ENCODE peak calls at places on chromosomes 2 and 18, in four cellular contexts. One of them, this sample, is unnamed. For H3K4me1, the result is how much of the 10 kb centered on the place peaks cover.

GRCh38 chr2:127763776-127764175 is 47.2 kb downstream of the WDR33 start:
- DNase-seq in IMR-90: peak
- DNase-seq in H1: no peak
- DNase-seq in H9: no peak
- DNase-seq in this sample: no peak

GRCh38 chr2:64792310-64792709 is 138.6 kb upstream of the SERTAD2 start:
- DNase-seq in IMR-90: peak
- DNase-seq in H1: no peak
- DNase-seq in H9: no peak
- DNase-seq in this sample: no peak

GRCh38 chr2:65545818-65546217 is 113.4 kb upstream of the SPRED2 start:
- DNase-seq in IMR-90: peak
- DNase-seq in H1: no peak
- DNase-seq in H9: no peak
- DNase-seq in this sample: peak

GRCh38 chr18:6413554-6414117 is 1.1 kb downstream of the L3MBTL4 start:
- DNase-seq in IMR-90: no peak
- DNase-seq in H1: no peak
- DNase-seq in H9: no peak
- DNase-seq in this sample: peak

GRCh38 chr2:217331577-217332139 is 471.8 kb upstream of the TNP1 start:
- DNase-seq in IMR-90: peak
- DNase-seq in H1: no peak
- DNase-seq in H9: peak
- DNase-seq in this sample: peak

GRCh38 chr2:219247678-219248642 is 2.7 kb downstream of the STK16 start:
- DNase-seq in IMR-90: no peak
- DNase-seq in H1: no peak
- DNase-seq in H9: no peak
- DNase-seq in this sample: peak

GRCh38 chr18:56286775-56287174 is 351.6 kb downstream of the TXNL1 start:
- DNase-seq in IMR-90: peak
- DNase-seq in H1: no peak
- DNase-seq in H9: no peak
- DNase-seq in this sample: no peak

GRCh38 chr2:88235987-88236386 is 65.8 kb downstream of the THNSL2 start:
- DNase-seq in IMR-90: no peak
- DNase-seq in H1: no peak
- DNase-seq in H9: no peak
- DNase-seq in this sample: no peak

GRCh38 chr2:69466728-69467127 is 29.5 kb upstream of the NFU1 start:
- DNase-seq in IMR-90: peak
- DNase-seq in H1: no peak
- DNase-seq in H9: no peak
- DNase-seq in this sample: no peak

GRCh38 chr2:8371653-8372052 is 310.2 kb upstream of the ID2 start:
- DNase-seq in IMR-90: no peak
- DNase-seq in H1: no peak
- DNase-seq in H9: no peak
- DNase-seq in this sample: no peak

GRCh38 chr2:128359841-128360240 is 41.2 kb upstream of the HS6ST1 start:
- DNase-seq in IMR-90: no peak
- DNase-seq in H1: no peak
- DNase-seq in H9: no peak
- DNase-seq in this sample: no peak

GRCh38 chr2:62415019-62415431 is 91.0 kb downstream of the TMEM17 start:
- DNase-seq in IMR-90: no peak
- DNase-seq in H1: no peak
- DNase-seq in H9: no peak
- DNase-seq in this sample: no peak

GRCh38 chr18:29501952-29502351 is 1325.0 kb upstream of the CDH2 start:
- DNase-seq in IMR-90: peak
- DNase-seq in H1: no peak
- DNase-seq in H9: no peak
- DNase-seq in this sample: no peak

GRCh38 chr2:236548179-236548918 is 21.3 kb upstream of the ACKR3 start:
- DNase-seq in IMR-90: no peak
- DNase-seq in H1: no peak
- DNase-seq in H9: no peak
- DNase-seq in this sample: no peak

GRCh38 chr2:102480273-102480672 is 7.2 kb downstream of the SLC9A4 start:
- DNase-seq in IMR-90: no peak
- DNase-seq in H1: no peak
- DNase-seq in H9: no peak
- DNase-seq in this sample: no peak

GRCh38 chr2:128384446-128384845 is 65.8 kb upstream of the HS6ST1 start:
- DNase-seq in IMR-90: no peak
- DNase-seq in H1: no peak
- DNase-seq in H9: no peak
- DNase-seq in this sample: no peak

GRCh38 chr2:44679584-44679983 is 261.9 kb upstream of the SIX3 start:
- DNase-seq in IMR-90: no peak
- DNase-seq in H1: no peak
- DNase-seq in H9: no peak
- DNase-seq in this sample: no peak

GRCh38 chr18:25786778-25787177 is 303.6 kb downstream of the SS18 start:
- DNase-seq in IMR-90: peak
- DNase-seq in H1: no peak
- DNase-seq in H9: no peak
- DNase-seq in this sample: no peak

GRCh38 chr2:17309741-17310339 is 208.4 kb downstream of the RAD51AP2 start:
- DNase-seq in IMR-90: peak
- DNase-seq in H1: no peak
- DNase-seq in H9: peak
- DNase-seq in this sample: peak

GRCh38 chr2:238947920-238948710 is 100.2 kb downstream of the TWIST2 start:
- DNase-seq in IMR-90: peak
- DNase-seq in H1: peak
- DNase-seq in H9: peak
- DNase-seq in this sample: peak

GRCh38 chr2:155404433-155405002 is 706.0 kb downstream of the KCNJ3 start:
- DNase-seq in IMR-90: no peak
- DNase-seq in H1: no peak
- DNase-seq in H9: peak
- DNase-seq in this sample: peak

GRCh38 chr2:96954490-96954846 is 31.9 kb downstream of the FAM178B start:
- DNase-seq in IMR-90: peak
- DNase-seq in H1: no peak
- DNase-seq in H9: no peak
- DNase-seq in this sample: no peak

DNA sequence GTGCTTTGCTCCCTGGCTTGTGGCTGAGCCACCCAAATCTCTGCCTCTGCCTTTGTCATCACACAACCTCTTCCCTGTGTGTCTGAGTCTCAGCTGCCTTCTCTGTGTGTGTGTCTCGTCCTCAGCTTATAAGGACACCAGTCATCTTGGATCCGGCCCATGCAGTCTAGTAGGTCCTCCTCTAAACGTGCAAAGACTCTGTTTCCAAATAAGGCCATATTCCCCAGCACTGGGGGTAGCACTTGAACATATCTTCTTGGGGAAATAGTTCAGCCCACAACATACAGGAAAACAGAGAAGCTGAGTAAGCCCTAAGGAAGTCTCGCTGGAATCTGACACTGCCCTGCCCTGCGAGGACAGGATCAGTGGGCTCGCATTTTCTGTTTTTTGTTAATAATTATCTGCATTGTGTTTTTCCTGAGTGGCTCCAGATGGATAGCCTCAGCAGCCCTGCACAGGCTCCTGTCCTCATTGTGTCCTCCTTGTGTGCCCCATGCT is 42.1 kb downstream of the MTCL1 start:
- DNase-seq in IMR-90: peak
- DNase-seq in H1: no peak
- DNase-seq in H9: no peak
- DNase-seq in this sample: no peak
- H3K4me1 ChIP-seq in IMR-90: half or more
- H3K4me1 ChIP-seq in H1: under half
- H3K4me1 ChIP-seq in H9: under half
- H3K4me1 ChIP-seq in this sample: under half

GRCh38 chr2:1584051-1584531 is 160.2 kb downstream of the PXDN start:
- DNase-seq in IMR-90: no peak
- DNase-seq in H1: no peak
- DNase-seq in H9: no peak
- DNase-seq in this sample: no peak
- H3K23ac ChIP-seq in IMR-90: no peak
- H3K23ac ChIP-seq in H1: no peak
- H3K23ac ChIP-seq in H9: no peak
- H3K23ac ChIP-seq in this sample: no peak

GRCh38 chr2:86214503-86214832 is 15.2 kb downstream of the MRPL35 start:
- DNase-seq in IMR-90: no peak
- DNase-seq in H1: no peak
- DNase-seq in H9: no peak
- DNase-seq in this sample: no peak

GRCh38 chr2:86213699-86214502 is 14.6 kb downstream of the MRPL35 start:
- DNase-seq in IMR-90: peak
- DNase-seq in H1: no peak
- DNase-seq in H9: no peak
- DNase-seq in this sample: no peak

GRCh38 chr2:86211033-86211795 is 12.0 kb downstream of the MRPL35 start:
- DNase-seq in IMR-90: no peak
- DNase-seq in H1: no peak
- DNase-seq in H9: no peak
- DNase-seq in this sample: no peak

GRCh38 chr2:86211796-86212188 is 12.5 kb downstream of the MRPL35 start:
- DNase-seq in IMR-90: no peak
- DNase-seq in H1: no peak
- DNase-seq in H9: no peak
- DNase-seq in this sample: no peak

DNA sequence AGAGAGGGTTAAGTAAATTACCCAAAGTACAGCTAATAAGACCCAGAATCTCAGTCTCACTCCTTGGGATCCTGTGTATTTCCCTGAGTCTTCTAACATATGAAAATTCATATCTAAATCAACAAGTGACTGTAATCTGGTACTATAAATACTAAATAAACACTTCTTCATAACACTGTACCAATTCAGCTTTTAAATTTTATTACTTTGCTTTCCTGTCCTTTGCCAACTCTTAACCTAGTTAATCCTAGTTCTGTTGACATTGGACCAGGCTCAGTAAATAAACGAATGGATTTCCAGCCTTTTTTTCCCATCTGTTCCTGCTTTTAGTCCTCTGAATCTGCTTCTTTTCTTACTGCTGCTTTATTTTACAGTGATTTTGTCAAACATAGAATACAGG is 13.8 kb downstream of the MRPL35 start:
- DNase-seq in IMR-90: no peak
- DNase-seq in H1: no peak
- DNase-seq in H9: no peak
- DNase-seq in this sample: no peak
- H4K5ac ChIP-seq in IMR-90: no peak
- H4K5ac ChIP-seq in H1: no peak
- H4K5ac ChIP-seq in H9: no peak
- H4K5ac ChIP-seq in this sample: no peak

DNA sequence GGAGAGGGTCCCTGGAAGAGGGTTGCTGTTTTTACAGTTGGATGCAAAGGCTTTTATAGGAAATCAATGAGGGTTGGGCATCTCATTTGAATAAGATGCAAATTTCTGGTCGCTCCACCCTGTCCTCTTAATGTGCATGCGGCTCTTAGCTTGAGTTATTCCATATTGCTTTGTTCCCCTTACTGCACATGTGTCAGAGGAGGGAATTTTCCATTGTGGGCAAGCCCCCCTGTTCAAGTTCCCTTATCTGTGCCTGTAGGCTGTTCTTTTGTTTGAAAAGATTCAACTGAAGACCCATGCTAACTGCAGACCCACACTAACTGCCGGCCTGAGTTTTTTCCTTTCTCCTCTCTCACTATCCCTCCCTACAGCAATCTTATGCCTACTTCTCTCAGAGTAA is 326.4 kb downstream of the BCL11A start:
- DNase-seq in IMR-90: no peak
- DNase-seq in H1: no peak
- DNase-seq in H9: no peak
- DNase-seq in this sample: no peak
- H3K4me1 ChIP-seq in IMR-90: under half
- H3K4me1 ChIP-seq in H1: under half
- H3K4me1 ChIP-seq in H9: under half
- H3K4me1 ChIP-seq in this sample: under half